ENCODE peak calls at places on chromosome 19, in eight cellular contexts. V is lower leg skin, N is stomach, P is brain microvascular endothelial cell, D is transverse colon, A is keratinocyte, F is heart right ventricle, M is body of pancreas. Z is an unnamed sample.

GRCh38 chr19:2132191-2132590 is 19.2 kb downstream of the AP3D1 start:
- DNase-seq in V (no peak), P (no peak), N (no peak), D (no peak), M (no peak), A (no peak), F (no peak), Z (no peak)

GRCh38 chr19:49954933-49955332 is 6.0 kb downstream of the SIGLEC11 start:
- DNase-seq in N (peak; percentile 59), A (no peak), P (no peak), V (no peak), M (peak; percentile 84), D (no peak), F (no peak), Z (no peak)

GRCh38 chr19:35222373-35223005 is 6.0 kb downstream of the FAM187B start:
- DNase-seq in M (no peak), V (peak; percentile 70), N (no peak), A (no peak), P (no peak), D (no peak), F (no peak), Z (no peak)

GRCh38 chr19:39045506-39045905 is 13.2 kb upstream of the FBXO27 start:
- DNase-seq in D (no peak), P (no peak), A (no peak), F (no peak), N (no peak), M (no peak), V (no peak), Z (no peak)

GRCh38 chr19:37511821-37512220 is 5.1 kb downstream of the ZNF793 start:
- DNase-seq in A (no peak), M (no peak), N (no peak), F (no peak), P (no peak), V (no peak), D (no peak), Z (no peak)

GRCh38 chr19:51689751-51690358 is 3.3 kb upstream of the SPACA6 start:
- DNase-seq in N (no peak), V (peak; percentile 87), P (peak; percentile 24), A (no peak), F (peak; percentile 63), D (peak; percentile 28), M (peak; percentile 23), Z (peak; percentile 23)

GRCh38 chr19:32691952-32692726 is 518 bp downstream of the NUDT19 start:
- DNase-seq in V (peak; percentile 91), N (peak; percentile 70), P (peak; percentile 48), M (peak; percentile 67), F (peak; percentile 67), A (no peak), D (peak; percentile 66), Z (peak; percentile 62)

GRCh38 chr19:38034153-38034835 is 127.3 kb downstream of the SIPA1L3 start:
- DNase-seq in V (no peak), N (no peak), P (peak; percentile 69), D (peak; percentile 38), F (no peak), A (no peak), M (no peak), Z (peak; percentile 87)

GRCh38 chr19:29561601-29562000 is 35.8 kb downstream of the VSTM2B start:
- DNase-seq in M (no peak), D (no peak), V (peak; percentile 72), P (no peak), F (no peak), A (no peak), N (no peak), Z (no peak)

GRCh38 chr19:58581227-58582141 is 8.3 kb upstream of the MZF1 start:
- DNase-seq in V (peak; percentile 96), F (peak; percentile 89), A (no peak), D (peak; percentile 84), P (peak; percentile 85), M (peak; percentile 80), N (peak; percentile 89), Z (peak; percentile 84)

GRCh38 chr19:10603084-10603872 is 16.2 kb upstream of the AP1M2 start:
- DNase-seq in V (peak; percentile 90), D (peak; percentile 66), A (no peak), N (peak; percentile 57), P (no peak), M (peak; percentile 42), F (peak; percentile 34), Z (no peak)

GRCh38 chr19:33811736-33812387 is 15.2 kb downstream of the KCTD15 start:
- DNase-seq in D (no peak), N (no peak), F (no peak), V (peak; percentile 82), P (no peak), M (no peak), A (no peak), Z (no peak)

GRCh38 chr19:13600091-13600490 is 93.8 kb upstream of the CACNA1A start:
- DNase-seq in A (no peak), F (no peak), M (peak; percentile 37), D (no peak), V (no peak), N (no peak), P (no peak), Z (no peak)

GRCh38 chr19:8610041-8610927 is at the start of gene ADAMTS10:
- DNase-seq in V (peak; percentile 89), A (no peak), N (no peak), P (peak; percentile 14), M (peak; percentile 31), D (peak; percentile 18), F (peak; percentile 66), Z (peak; percentile 59)

GRCh38 chr19:17931532-17932191 is 1.2 kb upstream of the CCDC124 start:
- DNase-seq in D (no peak), M (no peak), A (no peak), F (no peak), N (no peak), V (no peak), P (no peak), Z (no peak)

GRCh38 chr19:34263745-34264237 is 9.4 kb downstream of the GARRE1 start:
- DNase-seq in M (no peak), A (no peak), F (no peak), N (no peak), D (no peak), P (no peak), V (no peak), Z (no peak)

GRCh38 chr19:18775586-18776287 is 15.4 kb downstream of the COMP start:
- DNase-seq in M (no peak), F (no peak), N (no peak), A (no peak), V (no peak), D (no peak), P (peak; percentile 45), Z (peak; percentile 32)

GRCh38 chr19:27821418-27822018 is 1391.4 kb downstream of the UQCRFS1 start:
- DNase-seq in F (no peak), M (no peak), N (no peak), A (no peak), V (no peak), P (no peak), D (no peak), Z (no peak)

GRCh38 chr19:49692102-49692599 is 1.2 kb downstream of the CPT1C start:
- DNase-seq in V (no peak), N (no peak), P (no peak), M (no peak), D (no peak), F (no peak), A (no peak), Z (no peak)

GRCh38 chr19:9850235-9850959 is 15.3 kb downstream of the PIN1 start:
- DNase-seq in N (no peak), V (no peak), D (no peak), A (no peak), P (no peak), M (peak; percentile 48), F (no peak), Z (no peak)

GRCh38 chr19:9538183-9539058 is at the start of gene ZNF426:
- DNase-seq in V (peak; percentile 95), M (peak; percentile 81), A (peak; percentile 26), P (peak; percentile 90), F (peak; percentile 87), D (peak; percentile 88), N (peak; percentile 85), Z (peak; percentile 93)

GRCh38 chr19:49741210-49741844 is 21.8 kb downstream of the TSKS start:
- DNase-seq in A (no peak), P (no peak), N (no peak), V (no peak), D (no peak), M (no peak), F (no peak), Z (no peak)

GRCh38 chr19:43534811-43535761 is 2.1 kb downstream of the ZNF575 start:
- DNase-seq in D (peak; percentile 64), N (peak; percentile 68), A (no peak), M (peak; percentile 79), F (peak; percentile 74), V (peak; percentile 89), P (peak; percentile 56), Z (peak; percentile 56)

GRCh38 chr19:10998045-10998533 is 37.3 kb downstream of the SMARCA4 start:
- DNase-seq in V (no peak), M (no peak), F (no peak), N (no peak), A (no peak), P (peak; percentile 28), D (peak; percentile 48), Z (peak; percentile 26)

GRCh38 chr19:16455489-16455888 is 16.3 kb downstream of the EPS15L1 start:
- DNase-seq in N (no peak), F (no peak), A (no peak), D (no peak), P (no peak), M (no peak), V (no peak), Z (no peak)
- H3K4me3 ChIP-seq in N (no peak overlapping the region), F (no peak overlapping the region), A (no peak overlapping the region), D (no peak overlapping the region), P (no peak overlapping the region), M (no peak overlapping the region), V (no peak overlapping the region), Z (no peak overlapping the region)

GRCh38 chr19:5790573-5791520 is at the start of gene DUS3L:
- DNase-seq in D (peak; percentile 97), V (peak; percentile 99), P (peak; percentile 97), N (peak; percentile 98), A (peak; percentile 95), M (peak; percentile 97), F (peak; percentile 95), Z (peak; percentile 99)
- TF ChIP-seq CTCF in D (no peak), V (no peak), P (no peak), N (peak; percentile 19), A (no peak), M (no peak), F (no peak), Z (no peak)

GRCh38 chr19:15555759-15556633 is 47.7 kb downstream of the CYP4F22 start:
- DNase-seq in V (peak; percentile 99), P (peak; percentile 92), A (peak; percentile 79), M (peak; percentile 87), F (peak; percentile 92), N (peak; percentile 88), D (peak; percentile 91), Z (peak; percentile 86)
- H3K4me3 ChIP-seq in V (no peak overlapping the region), P (peak overlapping the region; percentile 31), A (peak overlapping the region; percentile 56), M (no peak overlapping the region), F (peak overlapping the region; percentile 33), N (peak overlapping the region; percentile 34), D (peak overlapping the region; percentile 29), Z (peak overlapping the region; percentile 23)

DNA sequence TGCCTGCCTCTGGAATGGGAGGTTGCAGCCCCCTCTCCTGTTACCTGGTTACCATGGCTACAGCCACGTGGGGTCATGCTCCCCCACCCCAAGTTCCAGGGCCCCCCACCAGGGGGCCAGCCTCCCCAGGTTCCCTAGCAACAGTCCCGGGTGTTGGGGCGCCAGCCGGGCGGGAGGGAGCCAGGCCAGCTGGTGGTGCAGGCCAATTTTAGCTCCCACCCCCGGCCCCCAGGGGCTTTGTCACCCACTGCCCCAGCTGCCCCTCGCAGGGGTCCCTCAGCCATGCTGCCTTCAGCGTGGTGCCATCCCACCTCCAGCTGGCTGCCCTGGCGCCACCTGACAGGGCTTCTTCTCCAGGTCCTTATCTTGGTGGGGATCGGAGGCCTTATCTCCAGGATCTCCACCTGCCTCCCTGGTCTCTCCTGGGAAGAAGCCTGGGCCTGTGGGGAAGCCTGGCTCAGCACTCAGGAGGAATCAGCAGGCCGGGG is 3.0 kb downstream of the MARK4 start:
- DNase-seq in N (no peak), A (no peak), M (no peak), V (no peak), P (no peak), F (no peak), D (no peak), Z (no peak)
- TF ChIP-seq CTCF in N (no peak), A (no peak), M (no peak), V (no peak), P (peak; percentile 50), F (peak; percentile 14), D (no peak), Z (peak; percentile 21)